ENCODE peak calls at places on chromosomes 11 and 22, in seven cellular contexts. A, N, X, E, C, U and S are unnamed samples.

GRCh38 chr22:47780281-47780875 is 1017.9 kb downstream of the TBC1D22A start:
- DNase-seq in C (no peak), E (no peak), N (no peak), U (no peak), A (no peak), X (no peak), S (no peak)

GRCh38 chr22:39765029-39765428 is 128.5 kb downstream of the ENTHD1 start:
- DNase-seq in X (no peak), C (no peak), E (no peak), N (no peak), U (no peak), A (no peak), S (no peak)

GRCh38 chr11:96303067-96303466 is 39.9 kb downstream of the MAML2 start:
- DNase-seq in C (peak; percentile 85), N (peak; percentile 79), U (peak; percentile 74), A (no peak), X (no peak), E (no peak), S (peak; percentile 77)

GRCh38 chr11:112881461-112881860 is 79.8 kb upstream of the NCAM1 start:
- DNase-seq in E (peak; percentile 56), A (peak; percentile 76), U (peak; percentile 16), C (no peak), X (peak; percentile 31), N (peak; percentile 24), S (peak; percentile 67)

GRCh38 chr22:25334091-25334490 is 114.7 kb downstream of the CRYBB2 start:
- DNase-seq in N (peak; percentile 35), A (no peak), U (peak; percentile 3), X (peak; percentile 64), E (no peak), C (no peak), S (no peak)

GRCh38 chr22:39482768-39483167 is 19.3 kb upstream of the MIEF1 start:
- DNase-seq in C (peak; percentile 81), X (no peak), E (no peak), N (no peak), A (no peak), U (no peak), S (no peak)

GRCh38 chr11:131909426-131910200 is 539.2 kb downstream of the NTM start:
- DNase-seq in E (no peak), X (no peak), U (no peak), N (no peak), C (no peak), A (no peak), S (no peak)

GRCh38 chr11:134371436-134372185 is 39.8 kb downstream of the GLB1L2 start:
- DNase-seq in N (no peak), A (no peak), U (no peak), X (no peak), E (peak; percentile 27), C (no peak), S (no peak)

GRCh38 chr22:26398741-26399153 is 30.3 kb upstream of the ASPHD2 start:
- DNase-seq in N (peak; percentile 73), U (peak; percentile 91), X (peak; percentile 57), A (peak; percentile 48), E (no peak), C (peak; percentile 50), S (peak; percentile 71)

GRCh38 chr11:65429724-65430405 is 7.3 kb downstream of the NEAT1 start:
- DNase-seq in C (peak; percentile 72), A (no peak), E (peak; percentile 88), X (peak; percentile 82), N (peak; percentile 66), U (peak; percentile 74), S (peak; percentile 72)

GRCh38 chr11:102476812-102477211 is 24.2 kb upstream of the TMEM123 start:
- DNase-seq in U (no peak), E (peak; percentile 63), A (no peak), X (peak; percentile 73), C (no peak), N (peak; percentile 16), S (no peak)

GRCh38 chr11:101583180-101584128 is at the start of gene TRPC6:
- DNase-seq in N (peak; percentile 6), C (no peak), E (peak; percentile 45), A (peak; percentile 33), X (peak; percentile 11), U (no peak), S (peak; percentile 8)

GRCh38 chr11:7252683-7253213 is 1.0 kb downstream of the SYT9 start:
- DNase-seq in U (no peak), E (no peak), X (no peak), C (no peak), A (no peak), N (no peak), S (no peak)

GRCh38 chr11:60880635-60881282 is 13.4 kb downstream of the ZP1 start:
- DNase-seq in E (peak; percentile 7), U (no peak), X (no peak), A (no peak), C (no peak), N (no peak), S (no peak)

GRCh38 chr22:39422101-39422500 is 22.5 kb downstream of the TAB1 start:
- DNase-seq in U (no peak), E (peak; percentile 24), N (no peak), C (no peak), A (no peak), X (no peak), S (no peak)

GRCh38 chr11:19559746-19560145 is 152.9 kb upstream of the NAV2 start:
- DNase-seq in U (no peak), C (no peak), X (no peak), E (no peak), N (no peak), A (no peak), S (no peak)

GRCh38 chr22:23065069-23065451 is 5.3 kb upstream of the GNAZ start:
- DNase-seq in X (no peak), E (no peak), A (no peak), N (no peak), U (no peak), C (no peak), S (no peak)

GRCh38 chr11:7587712-7588111 is 73.9 kb downstream of the PPFIBP2 start:
- DNase-seq in C (no peak), U (no peak), N (no peak), E (no peak), A (no peak), X (no peak), S (no peak)

GRCh38 chr22:38170469-38170868 is 11.2 kb downstream of the PLA2G6 start:
- DNase-seq in U (no peak), A (no peak), E (no peak), C (no peak), N (no peak), X (no peak), S (no peak)

GRCh38 chr11:31903225-31904074 is 92.3 kb upstream of the PAX6 start:
- DNase-seq in N (no peak), A (no peak), E (no peak), C (no peak), X (no peak), U (no peak), S (no peak)

GRCh38 chr11:65003282-65003681 is 6.5 kb upstream of the BATF2 start:
- DNase-seq in N (no peak), U (no peak), C (no peak), A (no peak), E (no peak), X (no peak), S (peak; percentile 18)

GRCh38 chr11:15815246-15816209 is 540.8 kb downstream of the SOX6 start:
- DNase-seq in X (peak; percentile 14), A (no peak), U (peak; percentile 72), E (no peak), N (no peak), C (no peak), S (peak; percentile 37)

GRCh38 chr22:28341001-28341400 is 338.6 kb downstream of the TTC28 start:
- DNase-seq in U (no peak), N (peak; percentile 40), X (no peak), A (peak; percentile 2), E (no peak), C (peak; percentile 7), S (peak; percentile 57)

GRCh38 chr11:111157571-111157970 is 88.0 kb upstream of the POU2AF2 start:
- DNase-seq in A (no peak), E (no peak), U (no peak), N (no peak), X (no peak), C (no peak), S (no peak)

GRCh38 chr11:12092714-12093113 is 17.7 kb upstream of the MICAL2 start:
- DNase-seq in U (no peak), A (no peak), E (no peak), C (no peak), N (no peak), X (no peak), S (no peak)

GRCh38 chr11:774873-775592 is 2.3 kb downstream of the GATD1 start:
- DNase-seq in C (peak; percentile 34), A (no peak), U (no peak), E (peak; percentile 45), N (peak; percentile 70), X (no peak), S (peak; percentile 37)

GRCh38 chr11:93614111-93614784 is 47.2 kb upstream of the CEP295 start:
- DNase-seq in A (no peak), E (no peak), X (no peak), C (no peak), N (no peak), U (no peak), S (no peak)

GRCh38 chr11:119795231-119795630 is 66.2 kb upstream of the NECTIN1 start:
- DNase-seq in C (peak; percentile 45), A (no peak), N (peak; percentile 13), U (peak; percentile 69), E (no peak), X (no peak), S (peak; percentile 97)

GRCh38 chr11:79439893-79440450 is 858 bp downstream of the TENM4 start:
- DNase-seq in C (no peak), E (peak; percentile 54), N (peak; percentile 14), A (peak; percentile 20), X (no peak), U (no peak), S (peak; percentile 31)